ENCODE peak calls at places on chromosomes 7 and 10, in five cellular contexts. One of them, this sample, is unnamed.

GRCh38 chr10:126927799-126928198 is 22.6 kb downstream of the DOCK1 start:
- DNase-seq in stimulated activated CD4-positive, alpha-beta T cell treated with anti-CD3 and anti-CD28 coated beads, TNF-alpha, amount 100 ng/mL, for 24 hours: no peak
- DNase-seq in fibroblast of gingiva: no peak
- DNase-seq in fibroblast of lung: no peak
- DNase-seq in EL: no peak
- DNase-seq in this sample: no peak

GRCh38 chr10:86071758-86072157 is 294.8 kb downstream of the GRID1 start:
- DNase-seq in fibroblast of lung: no peak
- DNase-seq in stimulated activated CD4-positive, alpha-beta T cell treated with anti-CD3 and anti-CD28 coated beads, TNF-alpha, amount 100 ng/mL, for 24 hours: no peak
- DNase-seq in fibroblast of gingiva: no peak
- DNase-seq in EL: no peak
- DNase-seq in this sample: no peak

GRCh38 chr7:40192036-40192435 is 57.2 kb downstream of the SUGCT start:
- DNase-seq in EL: no peak
- DNase-seq in stimulated activated CD4-positive, alpha-beta T cell treated with anti-CD3 and anti-CD28 coated beads, TNF-alpha, amount 100 ng/mL, for 24 hours: no peak
- DNase-seq in fibroblast of lung: peak; percentile 29
- DNase-seq in fibroblast of gingiva: peak; percentile 94
- DNase-seq in this sample: no peak

GRCh38 chr7:147513451-147513850 is 1077.1 kb upstream of the C7orf33 start:
- DNase-seq in EL: no peak
- DNase-seq in fibroblast of gingiva: no peak
- DNase-seq in stimulated activated CD4-positive, alpha-beta T cell treated with anti-CD3 and anti-CD28 coated beads, TNF-alpha, amount 100 ng/mL, for 24 hours: no peak
- DNase-seq in fibroblast of lung: no peak
- DNase-seq in this sample: no peak

GRCh38 chr7:72335561-72336381 is 76.4 kb downstream of the CALN1 start:
- DNase-seq in fibroblast of lung: no peak
- DNase-seq in EL: no peak
- DNase-seq in fibroblast of gingiva: no peak
- DNase-seq in stimulated activated CD4-positive, alpha-beta T cell treated with anti-CD3 and anti-CD28 coated beads, TNF-alpha, amount 100 ng/mL, for 24 hours: no peak
- DNase-seq in this sample: no peak

GRCh38 chr7:135758531-135758932 is 9.9 kb upstream of the FAM180A start:
- DNase-seq in EL: peak; percentile 54
- DNase-seq in stimulated activated CD4-positive, alpha-beta T cell treated with anti-CD3 and anti-CD28 coated beads, TNF-alpha, amount 100 ng/mL, for 24 hours: no peak
- DNase-seq in fibroblast of lung: peak; percentile 89
- DNase-seq in fibroblast of gingiva: peak; percentile 12
- DNase-seq in this sample: peak; percentile 84

GRCh38 chr10:132859084-132859855 is 73.3 kb upstream of the NKX6-2 start:
- DNase-seq in fibroblast of gingiva: no peak
- DNase-seq in fibroblast of lung: no peak
- DNase-seq in EL: no peak
- DNase-seq in stimulated activated CD4-positive, alpha-beta T cell treated with anti-CD3 and anti-CD28 coated beads, TNF-alpha, amount 100 ng/mL, for 24 hours: no peak
- DNase-seq in this sample: no peak

GRCh38 chr10:123724747-123725146 is 58.6 kb downstream of the GPR26 start:
- DNase-seq in fibroblast of gingiva: no peak
- DNase-seq in stimulated activated CD4-positive, alpha-beta T cell treated with anti-CD3 and anti-CD28 coated beads, TNF-alpha, amount 100 ng/mL, for 24 hours: no peak
- DNase-seq in fibroblast of lung: no peak
- DNase-seq in EL: no peak
- DNase-seq in this sample: no peak

This sample was measured in astrocyte of the spinal cord.